ENCODE peak calls at places on chromosome X, in five cellular contexts. V is HCT116, C is K562, H is H1, S is HepG2. B is an unnamed sample.
A peak's percentile ranks its signal among the peaks of the same experiment; 100 is the strongest.

GRCh38 chrX:43735534-43735933 is 79.4 kb downstream of the MAOA start:
- DNase-seq in H (no peak), V (no peak), C (no peak), S (no peak), B (no peak)

GRCh38 chrX:18883234-18883960 is 100.5 kb downstream of the PHKA2 start:
- DNase-seq in V (no peak), H (no peak), S (peak; percentile 30), C (no peak), B (no peak)

GRCh38 chrX:149858592-149858991 is 22.4 kb upstream of the MAGEA8 start:
- DNase-seq in S (no peak), C (no peak), V (no peak), H (no peak), B (no peak)

GRCh38 chrX:356385-357034 is 30.2 kb downstream of the PPP2R3B start:
- DNase-seq in C (no peak), S (no peak), V (no peak), H (no peak), B (no peak)

GRCh38 chrX:40096395-40097091 is 1.2 kb downstream of the BCOR start:
- DNase-seq in S (no peak), C (peak; percentile 53), H (no peak), V (no peak), B (no peak)

GRCh38 chrX:18666614-18667013 is 5.3 kb downstream of the RS1 start:
- DNase-seq in H (no peak), V (no peak), S (no peak), C (no peak), B (no peak)

GRCh38 chrX:43631841-43632240 is 24.3 kb upstream of the MAOA start:
- DNase-seq in H (no peak), C (no peak), S (no peak), V (no peak), B (no peak)

GRCh38 chrX:136768469-136769084 is 12.2 kb downstream of the ARHGEF6 start:
- DNase-seq in C (peak; percentile 87), V (peak; percentile 57), H (no peak), S (no peak), B (peak; percentile 19)

GRCh38 chrX:107654778-107655761 is 26.8 kb downstream of the PRPS1 start:
- DNase-seq in V (peak; percentile 34), S (peak; percentile 33), C (peak; percentile 75), H (peak; percentile 75), B (peak; percentile 38)

GRCh38 chrX:10811093-10811492 is 190.7 kb upstream of the MID1 start:
- DNase-seq in H (no peak), S (no peak), C (no peak), V (no peak), B (no peak)

GRCh38 chrX:131854586-131854985 is 168.5 kb upstream of the STK26 start:
- DNase-seq in V (no peak), H (no peak), S (no peak), C (peak; percentile 16), B (no peak)

GRCh38 chrX:142134533-142134932 is 70.6 kb downstream of the MAGEC2 start:
- DNase-seq in S (no peak), V (no peak), C (no peak), H (no peak), B (no peak)

GRCh38 chrX:9340619-9341304 is 124.1 kb upstream of the TBL1X start:
- DNase-seq in S (no peak), H (no peak), C (no peak), V (no peak), B (no peak)

GRCh38 chrX:74535211-74535621 is 79.2 kb downstream of the RLIM start:
- DNase-seq in V (peak; percentile 21), C (peak; percentile 16), H (no peak), S (peak; percentile 16), B (peak; percentile 28)

GRCh38 chrX:108811891-108812290 is 75.5 kb upstream of the IRS4 start:
- DNase-seq in C (peak; percentile 1), H (no peak), S (peak; percentile 5), V (no peak), B (no peak)

DNA sequence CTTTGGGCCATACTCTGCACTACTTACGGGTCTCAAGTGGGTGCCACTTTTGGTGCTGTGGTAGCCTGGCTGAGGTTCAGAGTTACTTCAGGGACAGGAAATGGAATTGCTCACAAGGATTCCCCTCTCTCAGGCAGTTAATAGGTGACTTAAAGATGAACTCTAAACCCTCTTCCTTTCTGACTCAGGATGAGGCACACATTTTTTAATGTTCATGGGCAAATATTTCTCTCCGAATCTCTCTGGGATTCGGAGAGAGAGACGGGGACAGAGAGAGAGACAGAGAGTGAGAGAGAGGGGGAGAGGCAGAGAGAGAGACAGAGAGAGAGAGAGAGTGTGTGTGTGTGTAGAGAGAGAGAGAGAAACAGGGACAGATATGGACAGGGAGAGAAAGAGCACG is 79.8 kb downstream of the NYX start:
- DNase-seq in S (no peak), H (no peak), C (no peak), V (no peak), B (no peak)
- TF ChIP-seq JUND in S (no peak), H (no peak), C (no peak), V (no peak), B (no peak)

GRCh38 chrX:48975041-48975440 is 3.4 kb upstream of the KCND1 start:
- DNase-seq in S (no peak), C (no peak), V (no peak), H (no peak), B (no peak)

GRCh38 chrX:48971325-48972213 is at the start of gene KCND1:
- DNase-seq in S (no peak), V (no peak), H (peak; percentile 71), C (no peak), B (no peak)

GRCh38 chrX:48974574-48974973 is 2.9 kb upstream of the KCND1 start:
- DNase-seq in S (no peak), H (no peak), C (no peak), V (no peak), B (no peak)

GRCh38 chrX:48974033-48974432 is 2.4 kb upstream of the KCND1 start:
- DNase-seq in S (no peak), H (no peak), C (no peak), V (no peak), B (no peak)

GRCh38 chrX:48972214-48973164 is 845 bp upstream of the KCND1 start:
- DNase-seq in C (peak; percentile 77), H (peak; percentile 54), S (peak; percentile 16), V (peak; percentile 10), B (peak; percentile 29)
- TF ChIP-seq JUND in C (no peak), H (no peak), S (no peak), V (no peak), B (no peak)

GRCh38 chrX:20456971-20457370 is 190.3 kb upstream of the RPS6KA3 start:
- DNase-seq in C (no peak), S (no peak), V (no peak), H (no peak), B (no peak)

GRCh38 chrX:20459410-20460350 is 193.0 kb upstream of the RPS6KA3 start:
- DNase-seq in C (no peak), H (no peak), S (no peak), V (no peak), B (no peak)

GRCh38 chrX:20463296-20464075 is 196.8 kb upstream of the RPS6KA3 start:
- DNase-seq in C (no peak), S (no peak), V (no peak), H (no peak), B (no peak)

GRCh38 chrX:20461576-20461975 is 194.9 kb upstream of the RPS6KA3 start:
- DNase-seq in H (no peak), V (no peak), S (no peak), C (no peak), B (no peak)
- TF ChIP-seq JUND in H (no peak), V (no peak), S (no peak), C (no peak), B (no peak)

DNA sequence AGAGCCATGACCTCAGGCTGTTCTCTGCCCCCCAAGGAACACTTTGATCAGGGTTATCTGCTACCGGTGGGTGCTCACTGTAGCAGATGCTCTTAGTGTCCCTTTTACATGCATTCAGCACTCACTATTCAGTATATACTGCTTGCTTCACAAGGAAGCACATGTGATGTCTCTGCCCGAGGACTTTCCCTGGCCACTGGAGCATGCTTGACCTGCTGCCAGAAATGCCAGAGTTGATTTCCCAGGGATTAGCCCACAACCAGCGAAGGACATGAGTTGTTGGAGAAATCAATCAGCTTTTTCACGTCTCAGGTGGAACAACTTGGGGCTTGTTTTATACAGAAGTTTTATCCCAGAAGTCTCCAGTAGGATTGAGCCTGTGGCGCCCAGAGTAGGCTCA is 51.2 kb upstream of the RPS6KA3 start:
- DNase-seq in S (no peak), C (no peak), H (no peak), V (no peak), B (peak; percentile 72)
- TF ChIP-seq JUND in S (no peak), C (no peak), H (no peak), V (no peak), B (no peak)

GRCh38 chrX:100512471-100512870 is 72.3 kb upstream of the TNMD start:
- DNase-seq in S (no peak), H (no peak), C (peak; percentile 2), V (peak; percentile 1), B (peak; percentile 27)
- TF ChIP-seq JUND in S (no peak), H (no peak), C (no peak), V (no peak), B (no peak)